ENCODE peak calls at places on chromosomes 16 and 17, in nine cellular contexts. B is activated B cell treated with CpG ODN at 0.5 μM for 24 hours; M is body of pancreas; Q is thoracic aorta; N is activated CD8-positive, alpha-beta T cell treated with anti-CD3 and anti-CD28 coated beads for 36 hours; I is cardiac fibroblast; Z is upper lobe of right lung; Y is heart left ventricle; S is omental fat pad. E is an unnamed sample.

GRCh38 chr17:29565643-29566472 is 979 bp downstream of the ABHD15 start:
- DNase-seq in B (peak), M (peak), Q (no peak), N (peak), I (no peak), Z (peak), Y (no peak), S (peak), E (peak)

GRCh38 chr17:75557075-75557851 is 30.3 kb upstream of the MYO15B start:
- DNase-seq in B (no peak), M (peak), Q (no peak), N (no peak), I (peak), Z (peak), Y (no peak), S (no peak), E (no peak)

GRCh38 chr17:60134396-60135159 is 15.2 kb upstream of the CA4 start:
- DNase-seq in B (no peak), M (peak), Q (no peak), N (peak), I (peak), Z (peak), Y (no peak), S (no peak), E (no peak)

GRCh38 chr16:83470406-83470805 is 337.4 kb upstream of the HSBP1 start:
- DNase-seq in B (no peak), M (no peak), Q (no peak), N (no peak), I (peak), Z (no peak), Y (no peak), S (no peak), E (no peak)

GRCh38 chr17:73929860-73930430 is 273.5 kb upstream of the RPL38 start:
- DNase-seq in B (no peak), M (no peak), Q (no peak), N (no peak), I (no peak), Z (no peak), Y (no peak), S (no peak), E (peak)

GRCh38 chr17:68378202-68379149 is 78.8 kb downstream of the WIPI1 start:
- DNase-seq in B (no peak), M (peak), Q (peak), N (no peak), I (peak), Z (peak), Y (peak), S (peak), E (peak)

GRCh38 chr17:38578229-38578628 is 27.5 kb downstream of the SRCIN1 start:
- DNase-seq in B (no peak), M (no peak), Q (no peak), N (no peak), I (no peak), Z (no peak), Y (no peak), S (no peak), E (no peak)

GRCh38 chr16:23466162-23466885 is 13.3 kb upstream of the COG7 start:
- DNase-seq in B (no peak), M (no peak), Q (no peak), N (no peak), I (peak), Z (no peak), Y (no peak), S (no peak), E (no peak)

GRCh38 chr16:85483424-85483823 is 129.7 kb upstream of the GSE1 start:
- DNase-seq in B (no peak), M (no peak), Q (no peak), N (no peak), I (no peak), Z (no peak), Y (no peak), S (no peak), E (no peak)

GRCh38 chr17:42456223-42457106 is 2.2 kb upstream of the ATP6V0A1 start:
- DNase-seq in B (no peak), M (no peak), Q (no peak), N (no peak), I (peak), Z (no peak), Y (no peak), S (no peak), E (no peak)

GRCh38 chr17:73639322-73639721 is 4.9 kb downstream of the SDK2 start:
- DNase-seq in B (no peak), M (no peak), Q (peak), N (no peak), I (no peak), Z (peak), Y (no peak), S (no peak), E (no peak)

GRCh38 chr17:44149750-44150329 is 8.1 kb downstream of the HROB start:
- DNase-seq in B (no peak), M (no peak), Q (no peak), N (no peak), I (no peak), Z (no peak), Y (no peak), S (no peak), E (no peak)

GRCh38 chr17:55895112-55895759 is 144.4 kb downstream of the PCTP start:
- DNase-seq in B (no peak), M (no peak), Q (no peak), N (no peak), I (no peak), Z (no peak), Y (no peak), S (no peak), E (no peak)

GRCh38 chr17:72192409-72193192 is 71.8 kb downstream of the SOX9 start:
- DNase-seq in B (no peak), M (no peak), Q (no peak), N (no peak), I (peak), Z (no peak), Y (peak), S (no peak), E (no peak)

GRCh38 chr16:75252946-75253911 is 1.8 kb upstream of the BCAR1 start:
- DNase-seq in B (no peak), M (peak), Q (no peak), N (no peak), I (peak), Z (peak), Y (no peak), S (no peak), E (peak)

GRCh38 chr16:84754353-84754856 is 54.6 kb downstream of the USP10 start:
- DNase-seq in B (no peak), M (peak), Q (peak), N (peak), I (peak), Z (no peak), Y (peak), S (no peak), E (no peak)

GRCh38 chr17:71023631-71024030 is 854.3 kb downstream of the KCNJ2 start:
- DNase-seq in B (no peak), M (no peak), Q (no peak), N (no peak), I (peak), Z (no peak), Y (no peak), S (no peak), E (no peak)

GRCh38 chr17:57421393-57421717 is 165.0 kb downstream of the MSI2 start:
- DNase-seq in B (no peak), M (no peak), Q (no peak), N (no peak), I (no peak), Z (no peak), Y (no peak), S (no peak), E (no peak)

GRCh38 chr16:58563235-58563634 is 47.9 kb downstream of the SETD6 start:
- DNase-seq in B (no peak), M (no peak), Q (no peak), N (no peak), I (peak), Z (no peak), Y (no peak), S (no peak), E (no peak)

GRCh38 chr16:71796501-71796900 is 12.1 kb downstream of the AP1G1 start:
- DNase-seq in B (no peak), M (no peak), Q (no peak), N (no peak), I (no peak), Z (no peak), Y (no peak), S (no peak), E (no peak)

GRCh38 chr17:61647044-61647443 is 56.0 kb upstream of the NACA2 start:
- DNase-seq in B (no peak), M (no peak), Q (no peak), N (no peak), I (peak), Z (no peak), Y (no peak), S (no peak), E (no peak)

GRCh38 chr17:41480136-41480535 is 815 bp downstream of the KRT35 start:
- DNase-seq in B (no peak), M (no peak), Q (no peak), N (no peak), I (no peak), Z (no peak), Y (no peak), S (no peak), E (no peak)

GRCh38 chr17:41784207-41784744 is 2.2 kb downstream of the JUP start:
- DNase-seq in B (no peak), M (peak), Q (no peak), N (peak), I (peak), Z (no peak), Y (peak), S (no peak), E (no peak)

GRCh38 chr16:66095676-66096075 is 270.8 kb upstream of the CDH5 start:
- DNase-seq in B (no peak), M (no peak), Q (no peak), N (no peak), I (peak), Z (no peak), Y (no peak), S (no peak), E (no peak)

GRCh38 chr16:15953477-15953876 is 4.1 kb downstream of the ABCC1 start:
- DNase-seq in B (no peak), M (no peak), Q (no peak), N (no peak), I (no peak), Z (no peak), Y (no peak), S (no peak), E (no peak)

GRCh38 chr16:87050142-87050541 is 267.1 kb downstream of the C16orf95 start:
- DNase-seq in B (no peak), M (no peak), Q (no peak), N (no peak), I (no peak), Z (no peak), Y (no peak), S (no peak), E (no peak)

GRCh38 chr17:42795465-42795864 is 3.0 kb downstream of the COA3 start:
- DNase-seq in B (no peak), M (no peak), Q (no peak), N (no peak), I (no peak), Z (no peak), Y (no peak), S (no peak), E (no peak)

GRCh38 chr17:53629188-53629587 is 193.5 kb upstream of the KIF2B start:
- DNase-seq in B (no peak), M (no peak), Q (no peak), N (no peak), I (peak), Z (no peak), Y (no peak), S (no peak), E (no peak)

GRCh38 chr16:867421-868385 is 67.2 kb upstream of the GNG13 start:
- DNase-seq in B (no peak), M (no peak), Q (no peak), N (no peak), I (no peak), Z (no peak), Y (no peak), S (no peak), E (no peak)

GRCh38 chr17:49018673-49019215 is 21.6 kb downstream of the IGF2BP1 start:
- DNase-seq in B (no peak), M (no peak), Q (no peak), N (no peak), I (no peak), Z (no peak), Y (no peak), S (no peak), E (no peak)

GRCh38 chr17:57215317-57215716 is 41.0 kb upstream of the MSI2 start:
- DNase-seq in B (no peak), M (peak), Q (no peak), N (no peak), I (peak), Z (no peak), Y (no peak), S (no peak), E (no peak)

GRCh38 chr16:17998550-17998949 is 338.0 kb downstream of the NPIPA8 start:
- DNase-seq in B (no peak), M (no peak), Q (no peak), N (no peak), I (no peak), Z (no peak), Y (no peak), S (no peak), E (no peak)
- TF ChIP-seq CTCF in B (no peak), M (no peak), Q (no peak), N (no peak), I (no peak), Z (no peak), Y (no peak), S (no peak), E (no peak)

DNA sequence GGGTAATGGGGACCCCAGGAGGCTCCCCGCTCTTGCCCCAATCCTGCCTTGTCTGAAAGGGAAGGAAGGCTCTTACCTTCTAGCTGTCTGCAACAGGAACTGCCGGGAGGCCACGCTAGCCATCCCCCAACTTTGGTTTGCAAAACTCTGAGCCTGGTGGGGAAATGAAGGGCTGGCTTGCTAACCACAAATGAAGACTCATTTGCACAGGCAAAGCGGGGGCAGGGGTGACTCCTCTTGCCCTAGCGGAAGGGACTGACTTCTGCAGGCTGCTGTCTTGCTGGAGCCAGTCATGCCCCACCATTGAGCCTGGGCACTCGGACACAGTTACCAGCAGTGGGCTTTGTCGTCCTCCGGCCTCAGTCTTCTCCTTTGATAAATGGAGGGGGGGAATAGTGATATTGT is 52.6 kb downstream of the PLCG2 start:
- DNase-seq in B (peak), M (peak), Q (no peak), N (peak), I (no peak), Z (peak), Y (peak), S (no peak), E (no peak)
- TF ChIP-seq CTCF in B (no peak), M (no peak), Q (no peak), N (peak), I (no peak), Z (peak), Y (no peak), S (no peak), E (no peak)

DNA sequence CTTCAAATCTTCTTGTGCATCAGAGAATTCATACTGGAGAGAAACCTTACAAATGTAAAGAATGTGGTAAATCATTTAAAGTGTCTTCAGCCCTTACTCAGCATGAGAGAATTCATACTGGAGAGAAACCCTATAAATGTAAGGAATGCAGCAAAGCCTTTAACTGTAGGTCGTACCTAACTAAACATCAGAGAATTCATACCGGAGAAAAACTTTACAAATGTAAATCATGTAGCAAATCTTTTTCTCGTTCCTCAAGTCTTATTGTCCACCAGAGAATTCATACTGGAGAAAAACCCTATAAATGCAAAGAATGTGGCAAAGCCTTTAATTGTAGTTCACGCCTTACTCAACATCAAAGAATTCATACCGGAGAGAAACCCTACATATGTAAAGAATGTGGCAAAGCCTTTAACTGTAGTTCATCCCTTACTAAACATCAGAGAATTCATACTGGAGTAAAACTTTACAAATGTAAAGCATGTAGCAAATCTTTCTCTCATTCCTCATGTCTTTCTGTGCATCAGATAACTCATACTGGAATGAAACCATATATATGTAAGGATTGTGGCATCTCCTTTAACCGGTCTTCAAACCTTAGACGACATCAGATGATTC is 118.5 kb upstream of the ZNF267 start:
- DNase-seq in B (no peak), M (no peak), Q (no peak), N (no peak), I (peak), Z (no peak), Y (no peak), S (no peak), E (no peak)
- TF ChIP-seq CTCF in B (no peak), M (no peak), Q (no peak), N (no peak), I (no peak), Z (no peak), Y (no peak), S (no peak), E (no peak)

GRCh38 chr17:39927101-39927927 is at the start of the genes LRRC3C and ORMDL3:
- DNase-seq in B (peak), M (peak), Q (peak), N (peak), I (peak), Z (peak), Y (peak), S (peak), E (peak)

GRCh38 chr17:39929657-39930407 is 2.3 kb downstream of the LRRC3C start:
- DNase-seq in B (no peak), M (no peak), Q (no peak), N (no peak), I (peak), Z (no peak), Y (no peak), S (no peak), E (no peak)

GRCh38 chr17:39928868-39929651 is 1.5 kb downstream of the LRRC3C start:
- DNase-seq in B (no peak), M (no peak), Q (no peak), N (no peak), I (peak), Z (no peak), Y (no peak), S (no peak), E (no peak)

GRCh38 chr17:39926588-39927100 is 757 bp downstream of the ORMDL3 start:
- DNase-seq in B (peak), M (peak), Q (no peak), N (peak), I (peak), Z (peak), Y (peak), S (no peak), E (no peak)

GRCh38 chr17:39927928-39928867 is 666 bp downstream of the LRRC3C start:
- DNase-seq in B (peak), M (peak), Q (no peak), N (no peak), I (peak), Z (peak), Y (peak), S (peak), E (no peak)
- TF ChIP-seq CTCF in B (no peak), M (no peak), Q (no peak), N (no peak), I (no peak), Z (no peak), Y (no peak), S (no peak), E (no peak)

GRCh38 chr16:35516971-35517370 is 2057.6 kb downstream of the TP53TG3F start:
- DNase-seq in B (no peak), M (no peak), Q (no peak), N (no peak), I (no peak), Z (no peak), Y (no peak), S (no peak), E (no peak)
- TF ChIP-seq CTCF in B (no peak), M (no peak), Q (no peak), N (no peak), I (no peak), Z (no peak), Y (no peak), S (no peak), E (no peak)

GRCh38 chr16:77373726-77374125 is 61.1 kb downstream of the ADAMTS18 start:
- DNase-seq in B (no peak), M (no peak), Q (no peak), N (no peak), I (no peak), Z (no peak), Y (no peak), S (no peak), E (no peak)
- TF ChIP-seq CTCF in B (no peak), M (no peak), Q (no peak), N (no peak), I (no peak), Z (no peak), Y (no peak), S (no peak), E (no peak)

DNA sequence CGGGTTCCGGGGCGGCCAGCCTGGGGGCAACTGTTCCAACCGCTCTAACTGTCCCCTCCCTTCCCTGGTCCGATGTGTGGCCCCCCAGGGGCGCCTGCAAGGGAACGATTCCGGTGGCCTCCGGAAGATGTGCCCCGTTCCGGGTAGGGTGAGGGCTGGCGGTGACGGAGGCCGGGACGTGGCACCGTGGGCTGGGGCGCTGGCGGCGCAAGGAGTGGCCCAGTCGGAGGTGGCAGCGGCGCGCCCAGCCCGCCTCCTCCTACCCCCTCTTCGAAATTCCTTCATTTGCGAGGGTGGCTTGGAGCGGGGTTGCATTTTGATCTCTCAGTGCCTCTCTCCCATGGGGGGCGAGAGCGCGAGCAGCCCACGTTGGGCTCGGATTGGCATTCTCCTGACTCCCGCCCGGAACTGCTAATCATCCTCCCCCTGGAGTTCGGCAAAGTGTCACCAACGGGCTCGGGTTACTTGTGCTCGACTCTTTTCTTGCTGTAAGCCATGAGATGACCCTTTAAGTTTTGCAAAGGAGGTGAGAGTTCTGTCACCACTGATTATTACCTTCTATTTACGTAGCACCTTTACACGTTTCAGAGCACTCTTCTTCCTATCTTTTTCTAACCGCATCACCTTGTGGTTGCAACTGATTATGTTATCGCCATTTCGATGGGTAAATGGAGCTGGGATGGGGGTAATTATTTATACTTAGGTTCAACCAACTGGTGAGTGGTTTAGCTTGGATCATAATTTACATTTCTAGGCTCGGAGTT is 667 bp downstream of the NDEL1 start:
- DNase-seq in B (no peak), M (peak), Q (peak), N (peak), I (peak), Z (peak), Y (peak), S (no peak), E (peak)
- TF ChIP-seq CTCF in B (no peak), M (no peak), Q (no peak), N (no peak), I (no peak), Z (no peak), Y (no peak), S (no peak), E (no peak)

E was measured in osteocyte.